ENCODE peak calls at places on chromosomes 3 and 15, in five cellular contexts. S is IMR-90, C is neuronal stem cell, A is mesendoderm, Z is H9. I is an unnamed sample.
A peak's percentile ranks its signal among the peaks of the same experiment; 100 is the strongest.

GRCh38 chr3:35664460-35664919 is 25.2 kb downstream of the ARPP21 start:
- DNase-seq in Z (peak; percentile 66), S (peak; percentile 16), C (no peak), A (peak; percentile 47), I (no peak)

GRCh38 chr3:188021041-188021440 is 132.9 kb upstream of the LPP start:
- DNase-seq in Z (no peak), S (peak; percentile 13), C (no peak), A (no peak), I (peak; percentile 21)

GRCh38 chr3:64408770-64409169 is 183.5 kb upstream of the PRICKLE2 start:
- DNase-seq in A (no peak), C (no peak), Z (no peak), S (peak; percentile 39), I (peak; percentile 55)

GRCh38 chr3:49158108-49158709 is 7.9 kb downstream of the CCDC71 start:
- DNase-seq in Z (peak; percentile 65), C (no peak), A (peak; percentile 77), S (no peak), I (no peak)

GRCh38 chr3:190504354-190505125 is 9.3 kb upstream of the IL1RAP start:
- DNase-seq in Z (no peak), C (no peak), S (peak; percentile 27), A (peak; percentile 19), I (no peak)

GRCh38 chr15:58568157-58568571 is 136.4 kb downstream of the LIPC start:
- DNase-seq in S (no peak), A (no peak), Z (no peak), C (no peak), I (no peak)

GRCh38 chr3:66577804-66578203 is 77.0 kb upstream of the LRIG1 start:
- DNase-seq in C (no peak), Z (no peak), S (no peak), A (no peak), I (no peak)

GRCh38 chr3:155334897-155335883 is 41.7 kb upstream of the STRIT1 start:
- DNase-seq in C (no peak), Z (no peak), S (no peak), A (peak; percentile 46), I (no peak)

GRCh38 chr3:53579636-53580035 is 85.2 kb downstream of the CACNA1D start:
- DNase-seq in Z (no peak), C (no peak), A (peak; percentile 57), S (no peak), I (no peak)

GRCh38 chr3:53581671-53582070 is 87.3 kb downstream of the CACNA1D start:
- DNase-seq in Z (no peak), C (no peak), A (no peak), S (peak; percentile 1), I (no peak)

GRCh38 chr3:53585042-53585441 is 90.6 kb downstream of the CACNA1D start:
- DNase-seq in Z (no peak), C (no peak), S (no peak), A (no peak), I (no peak)

GRCh38 chr3:53588122-53588521 is 93.7 kb downstream of the CACNA1D start:
- DNase-seq in A (no peak), C (no peak), Z (no peak), S (no peak), I (no peak)

DNA sequence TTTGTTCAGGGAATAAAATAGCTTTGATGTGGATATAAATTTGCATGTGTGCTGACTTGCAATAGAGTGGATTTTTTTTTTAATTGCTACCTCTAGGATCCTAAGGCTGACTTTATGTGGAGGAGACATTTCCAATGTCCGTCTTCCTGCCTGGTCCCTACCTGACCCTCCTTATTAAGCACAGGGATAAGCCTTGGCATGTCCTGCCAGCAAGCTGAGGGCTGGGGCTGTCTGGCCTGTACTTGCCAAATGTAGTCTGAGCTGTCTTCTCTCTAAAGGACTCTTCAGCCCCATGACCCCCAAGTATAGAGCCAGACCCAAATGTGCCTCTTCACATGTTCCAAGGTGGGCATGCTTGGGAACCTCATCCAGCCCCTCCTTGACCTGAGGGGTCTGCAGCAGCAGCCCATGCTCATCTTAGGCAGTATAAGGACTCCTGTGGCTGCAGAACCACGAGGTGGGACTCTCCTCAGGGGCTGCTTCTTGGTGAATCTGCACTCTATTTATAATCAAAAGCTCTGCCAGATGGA is 88.8 kb downstream of the CACNA1D start:
- DNase-seq in Z (no peak), A (no peak), S (no peak), C (no peak), I (no peak)
- H2BK5ac ChIP-seq in Z (no peak overlapping the region), A (no peak overlapping the region), S (no peak overlapping the region), C (no peak overlapping the region), I (no peak overlapping the region)

GRCh38 chr3:73727854-73728253 is 103.1 kb upstream of the PDZRN3 start:
- DNase-seq in Z (no peak), C (no peak), S (no peak), A (peak; percentile 16), I (peak; percentile 55)

GRCh38 chr3:73729969-73730440 is 105.3 kb upstream of the PDZRN3 start:
- DNase-seq in S (peak; percentile 28), C (no peak), A (peak; percentile 7), Z (no peak), I (peak; percentile 73)

GRCh38 chr3:73723596-73723995 is 98.9 kb upstream of the PDZRN3 start:
- DNase-seq in A (no peak), Z (no peak), S (no peak), C (no peak), I (no peak)

GRCh38 chr3:73727117-73727802 is 102.5 kb upstream of the PDZRN3 start:
- DNase-seq in C (peak; percentile 20), Z (peak; percentile 37), A (peak; percentile 73), S (peak; percentile 83), I (peak; percentile 98)
- H3K4me2 ChIP-seq in C (no peak overlapping the region), Z (peak overlapping the region; percentile 5), A (no peak overlapping the region), S (peak overlapping the region; percentile 30), I (no peak overlapping the region)

DNA sequence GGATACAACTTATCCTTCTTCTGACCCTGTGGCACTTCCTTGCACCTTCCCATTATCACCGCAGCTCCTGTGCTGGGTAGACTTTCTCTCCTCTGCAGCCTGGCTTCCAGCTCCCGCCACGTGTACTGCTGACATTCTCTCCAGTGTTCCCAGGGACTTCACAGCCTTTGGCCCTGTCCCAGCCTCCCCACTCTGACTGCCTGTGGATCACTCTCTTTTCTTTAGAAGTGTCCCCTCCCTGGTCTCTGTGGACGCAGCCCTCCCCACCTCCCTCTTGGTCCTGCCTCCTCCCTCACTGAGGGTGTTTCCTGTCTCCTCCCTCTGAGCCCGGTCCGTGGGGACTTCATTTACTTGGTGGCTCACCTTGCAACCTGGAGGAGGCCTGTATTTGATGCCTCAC is 17.4 kb downstream of the PDIA5 start:
- DNase-seq in C (no peak), Z (peak; percentile 31), S (no peak), A (no peak), I (peak; percentile 51)
- H3K9ac ChIP-seq in C (no peak overlapping the region), Z (no peak overlapping the region), S (no peak overlapping the region), A (no peak overlapping the region), I (no peak overlapping the region)

GRCh38 chr3:197333901-197334639 is 35.7 kb upstream of the DLG1 start:
- DNase-seq in C (no peak), A (no peak), Z (no peak), S (no peak), I (no peak)

GRCh38 chr3:197336348-197336747 is 37.9 kb upstream of the DLG1 start:
- DNase-seq in Z (no peak), A (no peak), S (no peak), C (no peak), I (no peak)

GRCh38 chr3:197337656-197338055 is 39.2 kb upstream of the DLG1 start:
- DNase-seq in S (peak; percentile 23), Z (no peak), C (no peak), A (no peak), I (peak; percentile 43)

GRCh38 chr3:197337214-197337613 is 38.8 kb upstream of the DLG1 start:
- DNase-seq in C (no peak), S (no peak), A (no peak), Z (no peak), I (no peak)

DNA sequence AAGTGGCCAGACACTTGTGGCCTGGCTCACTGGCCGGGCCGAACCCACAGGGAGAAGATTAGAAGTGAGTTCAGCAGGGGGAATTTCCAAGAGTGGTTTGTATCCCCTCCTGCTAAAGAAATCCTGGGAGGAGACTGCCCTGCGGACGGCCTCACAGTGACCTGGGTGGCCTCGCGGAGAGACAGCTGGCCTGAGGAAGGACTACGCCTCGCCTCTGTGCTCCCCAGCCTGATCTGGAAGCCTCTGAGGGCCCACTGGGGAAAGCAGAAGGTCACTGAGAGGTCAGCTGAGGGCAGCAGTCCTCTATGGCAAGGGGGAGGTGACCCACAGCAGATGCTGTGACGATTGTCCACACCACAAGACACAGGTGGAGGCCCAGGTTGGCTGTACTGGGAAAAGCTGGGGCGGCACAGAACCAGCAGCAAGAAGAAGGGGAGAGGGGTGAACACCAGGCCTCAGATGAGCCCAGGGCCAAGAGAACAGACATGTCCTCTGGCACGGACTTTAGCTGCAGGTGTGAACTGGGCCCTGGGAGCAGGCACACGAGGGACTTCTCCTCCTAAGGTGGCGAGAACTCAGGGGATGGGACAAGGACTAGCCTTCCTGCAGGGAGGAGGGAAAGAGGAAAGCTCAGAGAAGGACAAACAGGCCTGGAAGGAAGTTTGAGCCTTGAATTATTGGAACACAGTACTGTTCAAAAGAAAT is 37.2 kb upstream of the DLG1 start:
- DNase-seq in S (no peak), Z (no peak), A (no peak), C (no peak), I (no peak)
- H2BK5ac ChIP-seq in S (no peak overlapping the region), Z (no peak overlapping the region), A (no peak overlapping the region), C (no peak overlapping the region), I (no peak overlapping the region)

DNA sequence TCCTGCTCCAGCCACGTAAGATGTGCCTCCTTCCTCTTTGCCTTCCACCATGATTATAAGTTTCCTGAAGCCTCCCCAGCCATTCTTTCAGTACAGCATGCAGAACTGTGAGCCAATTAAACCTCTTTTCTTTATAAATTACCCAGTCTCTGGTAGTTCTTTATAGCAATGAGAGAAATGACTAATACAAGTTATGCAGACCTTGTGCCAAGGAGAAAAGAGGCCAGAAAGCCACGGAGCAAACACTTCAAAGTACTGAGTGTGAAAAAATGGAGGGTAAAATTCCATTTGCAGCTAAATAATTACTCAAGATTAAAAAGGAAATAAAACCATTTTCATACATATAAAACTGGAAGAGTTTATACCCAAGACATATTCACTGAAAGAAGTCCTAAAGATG is 213.6 kb upstream of the LINGO1 start:
- DNase-seq in C (no peak), A (no peak), Z (no peak), S (no peak), I (no peak)
- H3K4me2 ChIP-seq in C (no peak overlapping the region), A (no peak overlapping the region), Z (no peak overlapping the region), S (no peak overlapping the region), I (no peak overlapping the region)

DNA sequence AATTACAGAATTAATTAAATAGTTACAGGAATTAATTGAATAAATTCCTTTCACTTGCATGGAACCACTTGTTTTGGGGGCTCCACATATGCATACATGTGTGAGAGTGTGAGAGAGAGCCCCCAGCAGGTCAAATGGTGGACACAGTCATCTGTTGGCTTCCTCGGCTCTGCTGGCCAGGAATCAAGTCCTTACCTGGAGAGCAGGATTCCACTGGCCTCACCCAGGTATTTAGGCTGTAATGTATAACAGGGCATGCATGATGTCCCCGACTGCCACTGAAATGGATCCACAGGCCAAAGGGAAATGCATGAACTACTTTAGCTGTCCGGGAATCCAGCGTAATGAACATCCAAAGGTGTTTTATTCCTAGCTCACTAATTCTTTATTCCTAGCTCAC is 139.7 kb upstream of the SMAD3 start:
- DNase-seq in C (no peak), S (no peak), A (no peak), Z (no peak), I (no peak)
- H3K9ac ChIP-seq in C (no peak overlapping the region), S (no peak overlapping the region), A (no peak overlapping the region), Z (no peak overlapping the region), I (no peak overlapping the region)

GRCh38 chr3:127012091-127012490 is 29.2 kb downstream of the PLXNA1 start:
- DNase-seq in S (peak; percentile 5), C (no peak), Z (no peak), A (no peak), I (peak; percentile 28)
- H2BK5ac ChIP-seq in S (no peak overlapping the region), C (no peak overlapping the region), Z (no peak overlapping the region), A (no peak overlapping the region), I (no peak overlapping the region)

GRCh38 chr3:18630295-18630694 is 205.2 kb upstream of the SATB1 start:
- DNase-seq in A (no peak), Z (no peak), C (no peak), S (no peak), I (no peak)
- H3K4me2 ChIP-seq in A (no peak overlapping the region), Z (no peak overlapping the region), C (no peak overlapping the region), S (no peak overlapping the region), I (no peak overlapping the region)